ENCODE peak calls at places on chromosomes 6 and 20, in eight cellular contexts. I is mucosa of descending colon, H is left lung, Z is HFFc6, M is colonic mucosa, C is brain microvascular endothelial cell, B is RWPE2, T is endothelial cell of umbilical vein. N is an unnamed sample.

GRCh38 chr6:127403636-127404035 is 55.6 kb downstream of the KIAA0408 start:
- DNase-seq in I (no peak), H (no peak), Z (no peak), M (no peak), C (no peak), B (no peak), T (no peak), N (peak; percentile 82)

GRCh38 chr6:7568021-7568420 is 22.0 kb upstream of the SNRNP48 start:
- DNase-seq in I (no peak), H (no peak), Z (peak; percentile 37), M (no peak), C (peak; percentile 49), B (no peak), T (no peak), N (no peak)

GRCh38 chr6:87330961-87331360 is 1.9 kb upstream of the GJB7 start:
- DNase-seq in I (no peak), H (no peak), Z (no peak), M (no peak), C (no peak), B (no peak), T (no peak), N (no peak)

GRCh38 chr20:34074101-34074760 is 37.8 kb downstream of the EIF2S2 start:
- DNase-seq in I (no peak), H (no peak), Z (peak; percentile 17), M (no peak), C (no peak), B (no peak), T (no peak), N (no peak)

GRCh38 chr20:43055181-43055884 is 134.4 kb downstream of the PTPRT start:
- DNase-seq in I (no peak), H (no peak), Z (no peak), M (no peak), C (no peak), B (no peak), T (no peak), N (no peak)

GRCh38 chr6:121506761-121507754 is 71.6 kb downstream of the GJA1 start:
- DNase-seq in I (no peak), H (no peak), Z (peak; percentile 55), M (no peak), C (peak; percentile 68), B (no peak), T (no peak), N (no peak)

GRCh38 chr6:146913842-146914562 is 290.2 kb upstream of the STXBP5 start:
- DNase-seq in I (peak; percentile 19), H (peak; percentile 86), Z (peak; percentile 99), M (peak; percentile 34), C (peak; percentile 99), B (peak; percentile 91), T (peak; percentile 98), N (no peak)

GRCh38 chr6:107811591-107812218 is 12.4 kb downstream of the SCML4 start:
- DNase-seq in I (no peak), H (no peak), Z (peak; percentile 6), M (no peak), C (peak; percentile 16), B (no peak), T (no peak), N (no peak)

GRCh38 chr6:160042788-160043301 is 74.0 kb downstream of the IGF2R start:
- DNase-seq in I (no peak), H (no peak), Z (no peak), M (no peak), C (peak; percentile 67), B (no peak), T (no peak), N (no peak)

GRCh38 chr20:37378420-37378784 is 32.5 kb downstream of the SRC start:
- DNase-seq in I (no peak), H (no peak), Z (no peak), M (no peak), C (no peak), B (no peak), T (no peak), N (no peak)

GRCh38 chr6:158039571-158040050 is 57.9 kb downstream of the SYNJ2 start:
- DNase-seq in I (no peak), H (no peak), Z (no peak), M (no peak), C (peak; percentile 91), B (no peak), T (no peak), N (no peak)

GRCh38 chr20:53331151-53331973 is 262.3 kb downstream of the ZNF217 start:
- DNase-seq in I (no peak), H (no peak), Z (no peak), M (no peak), C (peak; percentile 17), B (no peak), T (no peak), N (no peak)

GRCh38 chr6:27295301-27296079 is 16.6 kb downstream of the POM121L2 start:
- DNase-seq in I (no peak), H (no peak), Z (peak; percentile 90), M (no peak), C (peak; percentile 91), B (no peak), T (peak; percentile 37), N (no peak)

GRCh38 chr6:144931172-144932035 is 646.3 kb downstream of the UTRN start:
- DNase-seq in I (peak; percentile 71), H (no peak), Z (peak; percentile 48), M (peak; percentile 52), C (peak; percentile 50), B (no peak), T (peak; percentile 34), N (peak; percentile 19)

GRCh38 chr6:131281471-131282270 is 146.4 kb downstream of the AKAP7 start:
- DNase-seq in I (peak; percentile 51), H (peak; percentile 42), Z (no peak), M (no peak), C (peak; percentile 16), B (no peak), T (peak; percentile 88), N (no peak)

GRCh38 chr20:53917145-53918009 is 153.0 kb downstream of the BCAS1 start:
- DNase-seq in I (peak; percentile 67), H (no peak), Z (peak; percentile 61), M (peak; percentile 69), C (peak; percentile 63), B (no peak), T (peak; percentile 70), N (no peak)

GRCh38 chr6:44268095-44268628 is 2.1 kb upstream of the TMEM151B start:
- DNase-seq in I (peak; percentile 83), H (no peak), Z (no peak), M (peak; percentile 68), C (peak; percentile 29), B (no peak), T (peak; percentile 69), N (peak; percentile 57)

GRCh38 chr20:43959920-43960227 is 45.2 kb downstream of the TOX2 start:
- DNase-seq in I (no peak), H (no peak), Z (no peak), M (no peak), C (no peak), B (no peak), T (no peak), N (no peak)

GRCh38 chr6:16803294-16804006 is 42.2 kb upstream of the ATXN1 start:
- DNase-seq in I (peak; percentile 12), H (no peak), Z (no peak), M (peak; percentile 21), C (peak; percentile 80), B (no peak), T (peak; percentile 72), N (no peak)

GRCh38 chr6:15341311-15341710 is 95.4 kb downstream of the JARID2 start:
- DNase-seq in I (no peak), H (no peak), Z (no peak), M (no peak), C (peak; percentile 26), B (no peak), T (no peak), N (no peak)

GRCh38 chr6:105892577-105893262 is 193.4 kb upstream of the PRDM1 start:
- DNase-seq in I (no peak), H (no peak), Z (no peak), M (no peak), C (no peak), B (no peak), T (no peak), N (peak; percentile 61)

GRCh38 chr6:75202676-75203131 is 3.1 kb downstream of the COL12A1 start:
- DNase-seq in I (no peak), H (no peak), Z (no peak), M (no peak), C (no peak), B (no peak), T (no peak), N (no peak)

DNA sequence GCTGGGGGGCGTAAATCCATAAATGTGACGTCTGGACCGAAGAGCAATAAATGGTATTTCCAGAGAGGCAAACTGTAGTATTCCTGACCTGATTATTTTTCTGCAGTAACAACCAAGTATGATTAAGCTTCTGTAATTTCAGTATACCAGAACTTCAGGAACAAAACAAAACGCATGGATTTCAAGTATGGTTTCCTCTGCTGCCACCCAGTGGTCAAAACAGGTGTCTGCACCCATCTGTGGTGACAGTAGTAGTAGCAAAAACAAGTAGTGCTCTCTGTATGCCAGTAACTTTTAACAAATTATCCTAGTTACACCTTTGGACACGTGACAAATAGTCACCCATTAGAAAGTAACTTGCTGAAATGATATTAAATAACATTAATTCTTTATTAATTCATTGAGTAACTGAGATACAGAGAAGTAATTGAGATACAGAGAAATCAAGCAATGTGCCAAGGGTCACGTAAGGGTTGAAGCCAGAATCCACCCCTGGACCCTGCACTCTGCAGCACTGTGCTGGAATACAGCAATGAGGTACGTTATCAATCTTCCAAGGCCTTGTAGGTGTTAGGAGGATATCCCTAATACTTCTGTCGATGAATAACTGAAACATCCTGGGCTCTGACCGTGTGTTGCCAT is 7.9 kb downstream of the CALHM4 start:
- DNase-seq in I (peak; percentile 88), H (no peak), Z (peak; percentile 77), M (peak; percentile 79), C (peak; percentile 80), B (no peak), T (peak; percentile 84), N (peak; percentile 55)
- TF ChIP-seq CTCF in I (peak; percentile 80), H (peak; percentile 91), Z (peak; percentile 99), M (peak; percentile 95), C (peak; percentile 90), B (peak; percentile 94), T (peak; percentile 84), N (peak; percentile 92)

GRCh38 chr6:166262738-166263515 is 45.3 kb downstream of the PRR18 start:
- DNase-seq in I (no peak), H (no peak), Z (no peak), M (no peak), C (no peak), B (no peak), T (no peak), N (no peak)
- TF ChIP-seq CTCF in I (no peak), H (no peak), Z (no peak), M (no peak), C (no peak), B (no peak), T (no peak), N (no peak)

GRCh38 chr6:30029587-30029986 is 31.5 kb upstream of the POLR1H start:
- DNase-seq in I (no peak), H (no peak), Z (no peak), M (no peak), C (no peak), B (no peak), T (no peak), N (no peak)
- TF ChIP-seq CTCF in I (no peak), H (no peak), Z (no peak), M (no peak), C (no peak), B (no peak), T (no peak), N (no peak)

DNA sequence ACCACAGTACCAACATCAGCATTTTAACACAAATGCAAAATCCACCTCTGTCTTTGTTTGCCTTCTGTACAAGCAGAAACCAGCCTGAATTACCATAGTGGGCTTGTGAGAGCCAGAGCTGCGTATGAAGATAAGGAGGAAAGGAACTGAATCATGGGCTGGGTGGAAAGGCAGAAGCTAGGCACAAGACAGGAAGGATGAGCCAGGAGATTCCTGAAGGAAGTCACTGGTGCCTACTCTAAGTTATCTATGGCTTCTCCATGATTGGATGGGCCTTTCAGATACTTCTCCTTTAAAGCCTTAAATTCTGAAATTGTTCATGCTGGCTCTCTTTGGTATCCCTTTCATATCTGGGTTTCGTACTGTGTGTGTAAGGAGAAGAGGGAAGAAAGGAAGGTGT is 140.6 kb downstream of the LCA5 start:
- DNase-seq in I (no peak), H (no peak), Z (no peak), M (no peak), C (no peak), B (no peak), T (no peak), N (no peak)
- TF ChIP-seq CTCF in I (no peak), H (no peak), Z (no peak), M (no peak), C (no peak), B (no peak), T (no peak), N (no peak)

N was measured in MM.1S.